ENCODE peak calls at places on chromosomes 1 and 21, in seven cellular contexts. B is MM.1S, X is retina, G is glomerular endothelial cell, T is left colon, C is NCI-H1092, I is GM03348. Z is an unnamed sample.

GRCh38 chr1:58251415-58252073 is 295.0 kb downstream of the OMA1 start:
- DNase-seq in B (no peak), X (no peak), G (no peak), T (no peak), C (no peak), I (no peak), Z (no peak)

GRCh38 chr1:237470712-237471310 is 419.9 kb downstream of the ZP4 start:
- DNase-seq in B (no peak), X (no peak), G (no peak), T (no peak), C (peak; percentile 2), I (no peak), Z (no peak)

GRCh38 chr1:8047112-8047511 is 21.0 kb upstream of the ERRFI1 start:
- DNase-seq in B (no peak), X (no peak), G (no peak), T (no peak), C (no peak), I (no peak), Z (peak; percentile 46)

GRCh38 chr1:92327794-92328193 is 28.9 kb downstream of the RPAP2 start:
- DNase-seq in B (no peak), X (no peak), G (no peak), T (no peak), C (no peak), I (no peak), Z (no peak)

GRCh38 chr1:68495968-68496679 is 758 bp downstream of the DEPDC1 start:
- DNase-seq in B (peak; percentile 39), X (no peak), G (no peak), T (no peak), C (no peak), I (no peak), Z (no peak)

GRCh38 chr1:156914440-156914856 is 6.0 kb upstream of the LRRC71 start:
- DNase-seq in B (no peak), X (no peak), G (no peak), T (no peak), C (no peak), I (no peak), Z (no peak)

GRCh38 chr21:41446571-41446970 is 20.5 kb downstream of the MX1 start:
- DNase-seq in B (no peak), X (no peak), G (no peak), T (no peak), C (no peak), I (no peak), Z (no peak)

GRCh38 chr1:91282695-91283420 is 121.8 kb downstream of the HFM1 start:
- DNase-seq in B (peak; percentile 65), X (peak; percentile 52), G (peak; percentile 57), T (no peak), C (peak; percentile 42), I (peak; percentile 74), Z (peak; percentile 71)

GRCh38 chr21:21675601-21676000 is 677.4 kb downstream of the NCAM2 start:
- DNase-seq in B (no peak), X (no peak), G (no peak), T (no peak), C (no peak), I (no peak), Z (no peak)